ENCODE peak calls at places on chromosomes 13 and 19, in four cellular contexts. D is occipital lobe, C is amniotic stem cell, E is frontal cortex. O is an unnamed sample.

GRCh38 chr19:46849610-46850009 is 1.0 kb downstream of the AP2S1 start:
- DNase-seq in D (no peak), C (no peak), E (no peak), O (no peak)

GRCh38 chr19:18438331-18439024 is 545 bp upstream of the ISYNA1 start:
- DNase-seq in D (no peak), C (no peak), E (no peak), O (no peak)

GRCh38 chr13:30920162-30920561 is 12.3 kb upstream of the TEX26 start:
- DNase-seq in D (no peak), C (no peak), E (no peak), O (no peak)

GRCh38 chr13:36746051-36746450 is 72.2 kb downstream of the SERTM1 start:
- DNase-seq in D (no peak), C (no peak), E (no peak), O (no peak)

GRCh38 chr13:91346848-91347211 is 657 bp upstream of the MIR17HG start:
- DNase-seq in D (no peak), C (no peak), E (no peak), O (no peak)

GRCh38 chr19:5903502-5904301 is at the start of gene NDUFA11:
- DNase-seq in D (peak; percentile 99), C (peak; percentile 100), E (peak; percentile 94), O (no peak)

GRCh38 chr13:75550159-75550567 is 572 bp downstream of the UCHL3 start:
- DNase-seq in D (no peak), C (peak; percentile 75), E (peak; percentile 25), O (peak; percentile 14)

GRCh38 chr13:59874973-59875372 is 288.8 kb downstream of the DIAPH3 start:
- DNase-seq in D (no peak), C (no peak), E (no peak), O (no peak)

GRCh38 chr19:42129399-42130253 is 2.6 kb downstream of the POU2F2 start:
- DNase-seq in D (no peak), C (no peak), E (no peak), O (no peak)

GRCh38 chr13:77767413-77767812 is 69.9 kb downstream of the SLAIN1 start:
- DNase-seq in D (no peak), C (no peak), E (no peak), O (no peak)

O was measured in BJ.